ENCODE peak calls at places on chromosomes 2 and 18, in eight cellular contexts. S is GM23338, Y is OCI-LY7, K is HCT116, T is GM23248, E is hepatocyte, H is PC-3, X is MM.1S. P is an unnamed sample.

GRCh38 chr2:126916744-126917143 is 18.1 kb downstream of the TEX51 start:
- DNase-seq in H (no peak), T (no peak), S (no peak), E (no peak), X (no peak), K (no peak), Y (no peak), P (no peak)

GRCh38 chr2:139045524-139045923 is 265.3 kb upstream of the NXPH2 start:
- DNase-seq in X (no peak), S (peak), T (no peak), H (no peak), Y (no peak), K (no peak), E (no peak), P (no peak)

GRCh38 chr2:37632310-37632709 is 39.1 kb downstream of the CDC42EP3 start:
- DNase-seq in E (no peak), T (peak), H (no peak), X (no peak), S (no peak), Y (no peak), K (no peak), P (no peak)

GRCh38 chr2:171598713-171599319 is 76.5 kb downstream of the CYBRD1 start:
- DNase-seq in H (peak), T (peak), Y (peak), E (peak), K (peak), X (peak), S (peak), P (peak)

GRCh38 chr2:42224422-42225067 is 55.4 kb downstream of the EML4 start:
- DNase-seq in Y (no peak), S (no peak), K (no peak), H (no peak), X (no peak), T (no peak), E (no peak), P (no peak)

GRCh38 chr2:27152796-27153464 is 4.1 kb downstream of the TCF23 start:
- DNase-seq in T (peak), X (peak), K (no peak), E (no peak), Y (peak), S (no peak), H (peak), P (no peak)

GRCh38 chr2:146321175-146321574 is 1523.7 kb upstream of the ACVR2A start:
- DNase-seq in X (no peak), T (no peak), H (no peak), S (peak), E (no peak), Y (no peak), K (no peak), P (peak)

GRCh38 chr18:13051950-13052349 is 60.8 kb downstream of the CEP192 start:
- DNase-seq in Y (peak), H (peak), S (no peak), T (no peak), E (no peak), K (no peak), X (no peak), P (no peak)

GRCh38 chr2:191746306-191746705 is 68.4 kb downstream of the NABP1 start:
- DNase-seq in X (no peak), Y (no peak), S (no peak), E (no peak), K (no peak), T (peak), H (no peak), P (no peak)

GRCh38 chr2:73244580-73244979 is 10.5 kb downstream of the CCT7 start:
- DNase-seq in H (no peak), X (no peak), T (no peak), Y (no peak), E (no peak), S (no peak), K (no peak), P (no peak)

GRCh38 chr2:42072349-42073118 is 24.7 kb downstream of the PKDCC start:
- DNase-seq in S (peak), E (peak), K (no peak), Y (no peak), H (no peak), T (no peak), X (no peak), P (peak)

GRCh38 chr2:168246072-168246482 is 1.3 kb downstream of the STK39 start:
- DNase-seq in H (no peak), S (peak), E (no peak), Y (no peak), K (no peak), T (no peak), X (no peak), P (no peak)

GRCh38 chr2:224882291-224883171 is 159.7 kb downstream of the DOCK10 start:
- DNase-seq in K (no peak), E (no peak), S (no peak), T (peak), Y (no peak), X (no peak), H (peak), P (no peak)

GRCh38 chr2:127640082-127641072 is 5.6 kb upstream of the GPR17 start:
- DNase-seq in K (no peak), T (peak), S (peak), Y (peak), E (no peak), X (no peak), H (no peak), P (peak)

GRCh38 chr2:25664531-25665307 is 8.7 kb downstream of the DTNB start:
- DNase-seq in Y (peak), S (peak), X (peak), E (peak), K (peak), T (peak), H (peak), P (peak)

GRCh38 chr18:39764848-39765247 is 2190.2 kb upstream of the PIK3C3 start:
- DNase-seq in X (no peak), T (no peak), H (no peak), S (no peak), Y (no peak), K (no peak), E (no peak), P (no peak)

GRCh38 chr2:128379021-128380005 is 60.6 kb upstream of the HS6ST1 start:
- DNase-seq in X (no peak), T (peak), K (no peak), S (no peak), E (peak), Y (no peak), H (no peak), P (peak)

GRCh38 chr2:71453404-71454220 is at the start of gene DYSF:
- DNase-seq in H (peak), E (peak), X (no peak), K (no peak), S (peak), Y (no peak), T (peak), P (peak)

GRCh38 chr2:2862386-2862785 is 515.2 kb downstream of the EIPR1 start:
- DNase-seq in T (no peak), X (no peak), H (no peak), K (no peak), E (no peak), S (no peak), Y (no peak), P (no peak)

GRCh38 chr18:293557-293956 is 25.7 kb upstream of the THOC1 start:
- DNase-seq in K (no peak), Y (no peak), H (no peak), T (peak), X (no peak), S (no peak), E (no peak), P (no peak)

GRCh38 chr18:57768557-57769326 is 34.4 kb downstream of the ATP8B1 start:
- DNase-seq in S (no peak), H (peak), Y (no peak), T (peak), X (no peak), E (peak), K (no peak), P (no peak)

GRCh38 chr18:48038636-48039035 is 108.2 kb upstream of the SMAD2 start:
- DNase-seq in Y (no peak), H (no peak), E (no peak), T (no peak), K (no peak), S (no peak), X (no peak), P (no peak)

GRCh38 chr18:27378396-27379094 is 193.4 kb upstream of the CHST9 start:
- DNase-seq in S (no peak), X (no peak), H (peak), Y (no peak), K (no peak), T (peak), E (peak), P (no peak)

GRCh38 chr2:231708773-231709635 is 679 bp downstream of the PTMA start:
- DNase-seq in H (peak), T (peak), E (peak), S (no peak), K (no peak), X (peak), Y (peak), P (peak)

GRCh38 chr2:209532321-209532720 is 108.5 kb downstream of the MAP2 start:
- DNase-seq in S (no peak), E (no peak), T (no peak), X (no peak), Y (no peak), K (no peak), H (no peak), P (no peak)

GRCh38 chr2:1744446-1745170 is at the start of gene PXDN:
- DNase-seq in S (peak), X (no peak), Y (no peak), H (peak), K (no peak), E (peak), T (peak), P (peak)

GRCh38 chr2:6945821-6946220 is 28.6 kb downstream of the RNF144A start:
- DNase-seq in H (no peak), T (no peak), X (no peak), S (no peak), Y (no peak), E (no peak), K (no peak), P (no peak)

GRCh38 chr2:29490037-29490436 is 374.8 kb downstream of the CLIP4 start:
- DNase-seq in X (no peak), E (no peak), K (no peak), Y (no peak), T (no peak), S (no peak), H (no peak), P (no peak)

GRCh38 chr18:24271381-24272331 is 126.0 kb downstream of the OSBPL1A start:
- DNase-seq in E (peak), S (peak), K (peak), X (peak), T (peak), Y (no peak), H (peak), P (peak)

GRCh38 chr2:33395660-33396249 is 80.7 kb upstream of the RASGRP3 start:
- DNase-seq in K (peak), X (peak), Y (peak), S (peak), E (peak), H (peak), T (peak), P (peak)

GRCh38 chr2:67066782-67067181 is 330.4 kb upstream of the ETAA1 start:
- DNase-seq in Y (no peak), X (no peak), E (no peak), T (no peak), H (no peak), S (no peak), K (no peak), P (no peak)

GRCh38 chr2:67070826-67071225 is 326.3 kb upstream of the ETAA1 start:
- DNase-seq in X (no peak), H (no peak), E (no peak), Y (no peak), S (no peak), T (peak), K (no peak), P (no peak)

GRCh38 chr2:67067656-67068055 is 329.5 kb upstream of the ETAA1 start:
- DNase-seq in H (no peak), T (no peak), Y (no peak), E (no peak), S (no peak), K (no peak), X (no peak), P (no peak)

GRCh38 chr2:67065046-67065445 is 332.1 kb upstream of the ETAA1 start:
- DNase-seq in S (no peak), Y (no peak), T (peak), K (no peak), H (no peak), E (no peak), X (no peak), P (no peak)
- TF ChIP-seq EZH2phosphoT487 in S (no peak), Y (no peak), T (no peak), K (no peak), H (no peak), E (no peak), X (no peak), P (no peak)

DNA sequence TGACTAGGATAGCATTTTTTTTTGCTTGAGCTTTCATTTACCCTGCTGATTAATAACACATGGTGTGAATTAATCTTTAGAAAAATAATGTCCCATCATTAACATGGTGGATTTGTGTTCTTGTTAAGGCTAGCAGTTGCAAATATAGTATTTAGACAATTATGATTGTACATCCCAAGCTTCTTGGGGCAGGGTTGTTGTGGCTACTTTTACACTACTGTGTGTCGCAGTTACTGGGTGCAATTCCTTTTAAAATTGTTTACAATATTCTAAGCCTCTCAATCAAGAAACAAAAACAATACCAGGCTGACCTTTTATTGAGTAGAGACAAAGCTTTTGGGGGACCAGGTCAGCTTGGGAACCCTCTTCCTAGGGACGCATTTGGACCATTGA is 2.5 kb downstream of the FMNL2 start:
- DNase-seq in T (no peak), S (no peak), K (no peak), E (no peak), H (no peak), Y (no peak), X (no peak), P (no peak)
- H3K4me3 ChIP-seq in T (peak), S (peak), K (no peak), E (peak), H (peak), Y (no peak), X (no peak), P (peak)

DNA sequence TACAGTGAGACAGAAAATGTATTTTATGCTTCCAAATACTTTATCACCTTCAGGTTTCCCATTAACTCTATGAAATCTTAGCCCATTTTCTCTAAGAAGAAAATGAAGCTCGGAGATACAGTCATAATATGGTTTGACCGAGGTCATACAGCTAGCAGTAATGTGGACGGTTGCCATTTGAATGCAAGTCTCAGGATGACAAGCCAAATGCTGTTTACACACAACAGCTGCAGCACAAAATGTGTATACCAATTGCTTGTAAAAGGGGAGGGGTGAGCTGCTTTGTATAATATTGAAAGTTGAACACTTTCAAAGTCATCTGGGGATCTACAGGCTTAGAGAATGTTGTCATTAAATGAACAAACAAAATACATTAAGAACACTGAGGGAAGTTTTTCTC is 93.8 kb upstream of the FSIP2 start:
- DNase-seq in X (peak), H (no peak), T (no peak), Y (no peak), S (no peak), K (no peak), E (no peak), P (no peak)
- TF ChIP-seq EZH2phosphoT487 in X (no peak), H (no peak), T (no peak), Y (no peak), S (no peak), K (no peak), E (no peak), P (no peak)

GRCh38 chr2:85794491-85795121 is 40.8 kb downstream of the ATOH8 start:
- DNase-seq in K (no peak), E (no peak), T (no peak), S (no peak), Y (no peak), H (no peak), X (no peak), P (no peak)

GRCh38 chr2:85791704-85792565 is 38.1 kb downstream of the ATOH8 start:
- DNase-seq in H (no peak), T (peak), K (no peak), X (no peak), E (no peak), Y (no peak), S (no peak), P (no peak)

GRCh38 chr2:85793584-85793983 is 39.8 kb downstream of the ATOH8 start:
- DNase-seq in H (no peak), X (no peak), E (no peak), T (no peak), K (no peak), S (no peak), Y (no peak), P (no peak)

GRCh38 chr2:85794038-85794441 is 40.2 kb downstream of the ATOH8 start:
- DNase-seq in X (no peak), E (no peak), K (no peak), S (no peak), H (no peak), Y (no peak), T (no peak), P (no peak)

GRCh38 chr2:85792783-85793441 is 39.1 kb downstream of the ATOH8 start:
- DNase-seq in K (no peak), S (no peak), H (peak), T (peak), X (no peak), E (no peak), Y (no peak), P (no peak)
- H3K4me3 ChIP-seq in K (no peak), S (no peak), H (no peak), T (no peak), X (no peak), E (no peak), Y (no peak), P (no peak)

P was measured in neural progenitor cell.